ENCODE peak calls at places on chromosomes 6 and 20, in seven cellular contexts. P is CD8-positive, alpha-beta T cell; O is dorsolateral prefrontal cortex; X is H9; D is thoracic aorta; B is fibroblast of villous mesenchyme; C is fibroblast of lung. E is an unnamed sample.

GRCh38 chr20:8860011-8860495 is 208.8 kb upstream of the PLCB4 start:
- DNase-seq in P (no peak), O (no peak), X (no peak), D (no peak), B (peak), C (peak), E (no peak)

GRCh38 chr6:24125980-24126379 is at the start of gene NRSN1:
- DNase-seq in P (no peak), O (peak), X (peak), D (no peak), B (no peak), C (no peak), E (peak)

GRCh38 chr6:17343215-17343614 is 50.2 kb upstream of the CAP2 start:
- DNase-seq in P (no peak), O (no peak), X (no peak), D (no peak), B (no peak), C (no peak), E (no peak)

GRCh38 chr6:56339524-56339923 is 92.1 kb upstream of the COL21A1 start:
- DNase-seq in P (no peak), O (no peak), X (no peak), D (no peak), B (no peak), C (no peak), E (no peak)

GRCh38 chr6:136387316-136387715 is 97.7 kb upstream of the BCLAF1 start:
- DNase-seq in P (no peak), O (no peak), X (no peak), D (no peak), B (no peak), C (no peak), E (no peak)

GRCh38 chr6:33320315-33321181 is 3.0 kb upstream of the ZBTB22 start:
- DNase-seq in P (no peak), O (no peak), X (peak), D (no peak), B (peak), C (peak), E (no peak)

GRCh38 chr20:7146552-7147219 is 379.2 kb downstream of the BMP2 start:
- DNase-seq in P (no peak), O (no peak), X (no peak), D (no peak), B (peak), C (no peak), E (no peak)

GRCh38 chr20:46363874-46364669 is 42.3 kb downstream of the ELMO2 start:
- DNase-seq in P (peak), O (peak), X (peak), D (peak), B (peak), C (peak), E (peak)

GRCh38 chr6:94680672-94681212 is 896.6 kb upstream of the MANEA start:
- DNase-seq in P (no peak), O (no peak), X (no peak), D (no peak), B (no peak), C (no peak), E (no peak)

GRCh38 chr6:29676981-29677601 is 3.9 kb downstream of the ZFP57 start:
- DNase-seq in P (no peak), O (no peak), X (no peak), D (no peak), B (no peak), C (no peak), E (no peak)

GRCh38 chr20:47785900-47786762 is 850 bp upstream of the SULF2 start:
- DNase-seq in P (no peak), O (peak), X (peak), D (no peak), B (peak), C (peak), E (peak)

GRCh38 chr20:57693002-57693582 is 16.7 kb downstream of the PMEPA1 start:
- DNase-seq in P (no peak), O (no peak), X (peak), D (no peak), B (no peak), C (peak), E (no peak)

GRCh38 chr6:44076366-44077200 is 50.7 kb downstream of the MRPL14 start:
- DNase-seq in P (no peak), O (peak), X (no peak), D (no peak), B (peak), C (no peak), E (peak)

GRCh38 chr6:118277631-118278030 is 270.5 kb upstream of the PLN start:
- DNase-seq in P (no peak), O (no peak), X (no peak), D (no peak), B (no peak), C (no peak), E (no peak)

GRCh38 chr6:106510090-106510970 is 119.0 kb downstream of the RTN4IP1 start:
- DNase-seq in P (peak), O (no peak), X (peak), D (no peak), B (peak), C (peak), E (peak)

GRCh38 chr6:167130008-167130677 is 7.2 kb downstream of the CCR6 start:
- DNase-seq in P (no peak), O (no peak), X (no peak), D (no peak), B (no peak), C (no peak), E (no peak)

GRCh38 chr6:35804996-35805736 is at the start of gene LHFPL5:
- DNase-seq in P (peak), O (peak), X (peak), D (no peak), B (peak), C (peak), E (peak)

GRCh38 chr6:2805031-2805430 is 36.6 kb downstream of the SERPINB1 start:
- DNase-seq in P (no peak), O (no peak), X (no peak), D (no peak), B (no peak), C (no peak), E (no peak)

GRCh38 chr6:120826253-120826652 is 508.0 kb downstream of the TBC1D32 start:
- DNase-seq in P (no peak), O (no peak), X (peak), D (no peak), B (no peak), C (no peak), E (peak)

GRCh38 chr6:78824045-78824444 is 43.3 kb upstream of the IRAK1BP1 start:
- DNase-seq in P (no peak), O (no peak), X (no peak), D (no peak), B (no peak), C (no peak), E (no peak)

GRCh38 chr6:26196846-26197683 is 109.8 kb downstream of the HFE start:
- DNase-seq in P (peak), O (peak), X (peak), D (no peak), B (peak), C (peak), E (peak)
- TF ChIP-seq CTCF in P (no peak), O (no peak), X (no peak), D (no peak), B (no peak), C (no peak), E (no peak)

DNA sequence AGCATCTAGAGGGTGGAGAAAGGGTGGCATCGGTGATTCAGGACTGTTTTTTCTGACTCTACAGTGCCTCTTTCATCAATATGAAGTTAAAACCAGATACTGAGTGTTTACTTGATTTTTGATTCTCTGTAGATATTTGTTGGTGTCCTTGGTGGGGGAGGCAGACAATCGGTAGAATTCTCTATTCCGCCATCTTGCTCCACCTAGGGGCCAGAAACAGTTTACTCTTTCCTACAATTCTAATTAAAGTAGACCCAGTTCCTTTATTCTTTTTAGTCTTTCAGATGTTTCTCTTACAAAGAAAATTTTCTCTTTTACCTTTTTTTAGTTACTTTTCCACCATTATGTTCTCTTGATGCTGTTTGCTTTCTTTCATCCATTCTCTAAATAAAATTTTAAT is 162.1 kb upstream of the RAB32 start:
- DNase-seq in P (no peak), O (no peak), X (no peak), D (no peak), B (no peak), C (no peak), E (no peak)
- TF ChIP-seq CTCF in P (no peak), O (no peak), X (peak), D (no peak), B (peak), C (no peak), E (peak)

DNA sequence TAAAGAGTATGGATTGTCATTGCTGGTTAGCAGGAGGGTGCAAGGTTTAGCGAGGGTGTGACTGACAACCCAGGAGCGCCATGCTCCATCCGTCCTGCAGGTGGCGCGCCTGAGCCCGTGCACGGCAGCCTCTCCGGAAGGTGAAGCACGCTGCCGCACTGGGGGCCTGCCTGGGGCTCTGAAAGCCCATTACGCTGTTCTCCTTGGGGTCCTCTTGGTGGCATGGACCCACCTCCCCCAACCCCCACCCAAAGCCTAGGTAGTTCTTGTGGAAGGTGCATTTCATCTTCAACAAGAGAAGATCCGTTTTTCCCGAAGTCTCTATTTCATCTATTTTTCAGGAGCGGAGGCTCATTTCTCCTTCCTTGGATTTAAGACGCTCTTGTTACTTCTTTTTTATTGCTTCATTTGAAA is 197.4 kb upstream of the KCNG1 start:
- DNase-seq in P (peak), O (no peak), X (peak), D (no peak), B (peak), C (no peak), E (peak)
- TF ChIP-seq CTCF in P (peak), O (peak), X (peak), D (peak), B (peak), C (peak), E (peak)

DNA sequence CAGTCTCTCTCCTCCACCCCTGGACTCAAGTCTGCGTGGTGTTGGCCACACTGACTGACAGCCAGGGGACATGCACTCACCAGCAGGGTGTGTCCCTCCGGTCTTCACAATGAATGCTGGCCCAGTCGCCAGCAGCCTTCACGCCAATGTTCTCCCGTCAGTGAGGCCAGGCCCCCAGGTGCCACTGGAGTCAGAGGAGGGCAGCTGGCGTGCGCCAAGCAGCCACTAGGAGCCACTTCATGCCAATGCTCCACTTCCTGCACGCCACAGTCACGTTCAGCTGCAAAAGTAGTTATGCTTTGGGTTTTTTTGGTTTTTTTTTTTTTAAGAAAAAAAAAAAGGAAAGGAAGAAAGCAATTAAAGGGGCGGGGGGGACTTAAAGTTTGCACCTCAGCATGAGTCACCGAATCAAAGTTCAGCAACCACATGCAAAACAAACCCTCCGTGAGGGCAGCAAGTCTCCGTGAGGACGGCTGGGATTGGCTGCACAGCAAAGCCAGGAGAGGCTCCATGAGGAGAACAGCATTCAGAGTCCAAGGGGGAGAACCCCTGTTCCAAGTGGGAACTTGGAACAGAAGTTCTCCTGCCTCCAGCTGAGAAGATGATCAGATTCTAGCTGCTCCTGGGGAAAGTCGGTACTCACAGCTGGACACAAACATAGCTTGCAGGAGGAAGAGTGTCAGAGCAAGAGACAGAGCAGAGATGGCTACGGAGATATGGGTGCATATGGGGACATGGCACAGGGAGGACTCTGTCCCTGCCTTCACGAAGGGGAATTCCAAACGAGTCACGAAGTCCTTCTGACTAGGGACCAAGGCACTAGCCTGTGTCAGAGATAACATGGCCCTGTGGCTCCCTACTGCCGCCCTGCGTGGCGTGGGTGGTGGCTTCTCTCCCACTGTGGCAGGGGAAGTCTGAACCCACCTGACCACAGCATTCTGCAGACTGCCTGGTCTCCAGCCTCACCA is at the start of gene ZC3H12D:
- DNase-seq in P (peak), O (no peak), X (peak), D (no peak), B (peak), C (peak), E (no peak)
- TF ChIP-seq CTCF in P (peak), O (no peak), X (no peak), D (no peak), B (no peak), C (no peak), E (no peak)

DNA sequence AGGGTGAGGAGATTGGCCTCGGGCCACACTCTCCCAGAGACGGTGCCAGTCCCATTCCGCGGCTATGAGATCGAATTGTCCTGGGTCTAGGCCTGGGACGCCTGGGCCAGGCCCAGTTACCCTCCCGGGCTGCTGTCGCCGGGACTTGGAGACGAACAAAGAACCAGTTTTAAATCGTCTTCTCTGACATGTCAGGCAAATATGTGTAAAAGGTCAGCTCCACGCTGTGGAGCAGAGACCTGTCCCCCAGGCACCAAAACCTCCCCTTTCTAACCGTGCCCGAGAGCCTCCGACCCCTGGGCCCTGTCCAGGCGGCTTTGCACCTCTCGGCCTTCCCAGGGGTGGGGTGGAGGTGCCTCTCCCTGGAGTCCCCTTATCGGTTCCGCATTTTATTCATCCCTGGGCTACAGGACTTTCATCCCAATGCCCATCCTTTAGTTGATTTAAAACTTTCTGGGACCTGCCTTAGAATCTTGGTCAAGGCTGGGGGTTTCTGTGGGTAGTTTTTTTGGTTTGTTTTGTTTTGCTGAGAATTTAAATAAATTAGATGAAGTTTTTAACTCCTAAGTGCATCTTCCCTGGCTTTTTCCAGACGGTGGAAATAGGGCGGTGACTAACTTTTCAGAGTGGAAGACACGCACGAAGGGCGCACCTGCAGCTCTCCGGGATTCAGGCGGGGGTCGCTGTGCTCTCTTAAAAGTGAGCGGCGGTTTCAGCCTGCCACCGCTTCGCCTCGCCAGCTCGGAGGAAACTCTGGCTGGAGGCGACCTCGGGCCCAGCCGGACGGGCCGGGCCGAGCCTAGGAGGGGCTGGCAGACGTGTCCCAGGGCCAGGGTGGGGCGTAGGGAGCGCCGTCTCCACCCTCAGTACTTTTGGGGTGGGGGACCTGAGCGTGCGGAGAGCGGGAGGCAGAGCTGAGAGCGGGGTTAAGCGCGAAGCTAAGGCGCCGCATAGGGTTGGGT is 6.0 kb upstream of the TFAP2A start:
- DNase-seq in P (no peak), O (no peak), X (peak), D (no peak), B (no peak), C (no peak), E (no peak)
- TF ChIP-seq CTCF in P (no peak), O (no peak), X (peak), D (no peak), B (no peak), C (no peak), E (peak)

GRCh38 chr20:25574411-25574810 is 10.9 kb downstream of the NINL start:
- DNase-seq in P (no peak), O (no peak), X (no peak), D (no peak), B (peak), C (peak), E (no peak)
- TF ChIP-seq CTCF in P (no peak), O (no peak), X (no peak), D (no peak), B (peak), C (peak), E (no peak)

E was measured in neural crest cell.